ENCODE peak calls at places on chromosomes 5 and 9, in nine cellular contexts. T is aorta, D is Panc1, O is DND-41, A is neural progenitor cell, Q is fibroblast of lung, G is upper lobe of right lung, R is lower lobe of right lung, U is GM23338. S is an unnamed sample.

GRCh38 chr9:81408951-81409350 is 280.4 kb downstream of the TLE1 start:
- DNase-seq in T (no peak), D (no peak), O (no peak), A (no peak), Q (no peak), G (no peak), R (no peak), U (no peak), S (no peak)

GRCh38 chr5:159734366-159734765 is 181.9 kb upstream of the ADRA1B start:
- DNase-seq in T (no peak), D (no peak), O (peak; percentile 78), A (no peak), Q (no peak), G (no peak), R (no peak), U (no peak), S (no peak)

GRCh38 chr5:36640949-36641348 is 34.5 kb downstream of the SLC1A3 start:
- DNase-seq in T (no peak), D (no peak), O (no peak), A (no peak), Q (peak; percentile 59), G (no peak), R (no peak), U (no peak), S (no peak)

GRCh38 chr5:113087994-113088519 is 111.5 kb downstream of the DCP2 start:
- DNase-seq in T (no peak), D (no peak), O (no peak), A (no peak), Q (peak; percentile 34), G (no peak), R (no peak), U (no peak), S (no peak)

GRCh38 chr9:35516481-35516880 is 26.6 kb downstream of the RUSC2 start:
- DNase-seq in T (no peak), D (no peak), O (no peak), A (peak; percentile 18), Q (peak; percentile 50), G (no peak), R (no peak), U (peak; percentile 22), S (no peak)

GRCh38 chr9:4774209-4774608 is 18.5 kb upstream of the RCL1 start:
- DNase-seq in T (no peak), D (no peak), O (no peak), A (no peak), Q (peak; percentile 43), G (no peak), R (no peak), U (no peak), S (no peak)

GRCh38 chr9:34710023-34710422 is at the start of gene CCL21:
- DNase-seq in T (no peak), D (no peak), O (no peak), A (no peak), Q (peak; percentile 3), G (no peak), R (no peak), U (no peak), S (no peak)

GRCh38 chr9:126531035-126531571 is 82.6 kb upstream of the LMX1B start:
- DNase-seq in T (peak; percentile 15), D (no peak), O (no peak), A (no peak), Q (no peak), G (no peak), R (peak; percentile 20), U (no peak), S (no peak)

GRCh38 chr5:172905346-172905756 is 53.9 kb upstream of the RPL26L1 start:
- DNase-seq in T (no peak), D (no peak), O (no peak), A (no peak), Q (no peak), G (no peak), R (no peak), U (no peak), S (no peak)

GRCh38 chr9:893843-894420 is 52.4 kb downstream of the DMRT1 start:
- DNase-seq in T (no peak), D (peak; percentile 38), O (peak; percentile 42), A (peak; percentile 76), Q (peak; percentile 52), G (no peak), R (peak; percentile 56), U (peak; percentile 81), S (peak; percentile 78)

GRCh38 chr9:112864982-112865381 is 25.7 kb downstream of the SLC46A2 start:
- DNase-seq in T (no peak), D (no peak), O (no peak), A (no peak), Q (no peak), G (no peak), R (no peak), U (no peak), S (no peak)

GRCh38 chr5:72268753-72269410 is 51.2 kb downstream of the MRPS27 start:
- DNase-seq in T (no peak), D (no peak), O (peak; percentile 41), A (peak; percentile 72), Q (peak; percentile 48), G (no peak), R (no peak), U (peak; percentile 85), S (peak; percentile 40)

GRCh38 chr5:53463909-53464621 is 16.4 kb upstream of the FST start:
- DNase-seq in T (no peak), D (no peak), O (peak; percentile 7), A (no peak), Q (no peak), G (no peak), R (no peak), U (no peak), S (no peak)

GRCh38 chr9:85599540-85600140 is 142.1 kb downstream of the AGTPBP1 start:
- DNase-seq in T (no peak), D (no peak), O (no peak), A (no peak), Q (no peak), G (no peak), R (no peak), U (no peak), S (no peak)

GRCh38 chr9:88737876-88738275 is 202.9 kb downstream of the NXNL2 start:
- DNase-seq in T (no peak), D (no peak), O (no peak), A (no peak), Q (peak; percentile 54), G (no peak), R (no peak), U (no peak), S (no peak)

DNA sequence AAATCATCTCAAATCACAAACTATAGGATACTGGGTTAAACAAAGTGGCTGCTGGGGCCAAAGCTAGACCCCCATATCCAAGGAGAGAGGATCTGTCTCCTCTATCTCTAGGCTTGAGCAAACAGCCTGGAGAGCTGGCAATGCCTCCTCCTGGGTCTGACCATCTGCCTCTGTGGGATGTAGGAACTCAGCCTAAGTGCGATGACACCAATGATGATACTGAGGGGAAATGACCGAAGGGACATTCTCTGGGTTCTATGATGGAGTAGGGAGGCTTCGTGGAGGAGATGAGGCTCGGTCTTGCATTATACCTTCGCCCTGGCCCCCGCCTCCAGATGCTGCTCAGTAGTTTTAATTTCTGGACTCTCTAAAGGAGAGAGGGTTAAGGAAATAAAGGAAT is 9.3 kb upstream of the SPATA24 start:
- DNase-seq in T (no peak), D (no peak), O (no peak), A (no peak), Q (no peak), G (no peak), R (no peak), U (no peak), S (no peak)
- H3K4me3 ChIP-seq in T (no peak overlapping the region), D (no peak overlapping the region), O (no peak overlapping the region), A (no peak overlapping the region), Q (no peak overlapping the region), G (no peak overlapping the region), R (no peak overlapping the region), U (no peak overlapping the region), S (no peak overlapping the region)

DNA sequence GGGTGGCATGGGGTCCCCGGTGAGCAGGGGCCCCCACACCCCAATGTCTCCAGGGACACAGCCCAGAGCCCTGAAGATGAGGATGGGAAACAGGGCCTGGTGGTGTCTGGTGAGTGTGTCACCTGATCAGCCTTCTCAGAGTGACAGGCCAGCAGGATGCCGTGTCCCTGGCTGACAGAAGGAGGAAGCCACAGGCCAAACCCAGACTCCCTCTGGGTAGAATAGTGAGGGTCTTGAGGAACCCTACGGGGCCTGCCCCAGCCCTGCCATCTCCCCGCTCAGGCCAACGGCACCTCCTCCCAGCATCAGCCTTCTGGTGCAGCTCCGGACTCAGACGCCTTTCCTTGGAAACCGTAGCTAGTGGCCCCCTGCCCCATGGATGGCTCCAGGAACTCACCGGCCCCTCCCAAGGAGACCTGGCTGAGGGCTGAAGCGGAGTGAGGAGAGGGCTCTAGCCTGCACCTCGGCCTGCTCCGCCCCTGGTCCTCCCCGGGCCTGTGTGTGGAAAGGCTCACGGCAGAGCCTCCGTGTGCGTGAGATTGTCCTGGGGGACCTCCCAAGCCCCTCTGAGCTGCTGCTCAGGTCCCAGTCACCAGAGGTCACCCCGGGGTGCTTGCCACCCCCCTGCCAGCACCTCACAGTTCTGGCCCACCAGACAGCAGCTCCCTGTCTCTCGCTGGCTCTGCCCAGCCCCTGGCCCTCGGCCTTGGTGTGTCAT is 6.0 kb downstream of the RALGDS start:
- DNase-seq in T (peak; percentile 74), D (no peak), O (no peak), A (no peak), Q (no peak), G (peak; percentile 63), R (peak; percentile 53), U (no peak), S (no peak)
- H3K4me3 ChIP-seq in T (no peak overlapping the region), D (no peak overlapping the region), O (no peak overlapping the region), A (no peak overlapping the region), Q (no peak overlapping the region), G (no peak overlapping the region), R (no peak overlapping the region), U (no peak overlapping the region), S (no peak overlapping the region)

DNA sequence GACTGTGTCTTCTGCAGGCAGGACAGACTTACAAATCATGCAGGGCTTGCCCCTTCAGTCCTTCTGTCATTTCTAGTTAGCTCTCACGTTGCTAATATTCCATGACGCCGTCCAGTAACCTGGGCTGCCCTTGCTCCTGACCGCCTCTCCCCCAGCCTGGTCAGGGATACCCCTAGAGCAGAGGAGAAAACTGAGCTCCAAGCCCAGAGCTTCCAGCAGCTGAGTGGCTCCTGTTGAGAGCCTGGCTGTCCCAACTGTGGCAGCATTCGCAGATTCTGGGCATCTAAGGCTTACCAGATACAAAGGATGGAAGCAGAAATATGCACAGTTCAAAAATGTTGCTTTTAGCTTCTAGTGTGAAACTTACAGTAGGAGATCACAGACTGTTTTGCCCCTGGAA is 185.2 kb downstream of the CD180 start:
- DNase-seq in T (no peak), D (no peak), O (no peak), A (no peak), Q (no peak), G (no peak), R (no peak), U (no peak), S (no peak)
- H3K4me3 ChIP-seq in T (no peak overlapping the region), D (no peak overlapping the region), O (no peak overlapping the region), A (no peak overlapping the region), Q (no peak overlapping the region), G (no peak overlapping the region), R (no peak overlapping the region), U (no peak overlapping the region), S (no peak overlapping the region)

DNA sequence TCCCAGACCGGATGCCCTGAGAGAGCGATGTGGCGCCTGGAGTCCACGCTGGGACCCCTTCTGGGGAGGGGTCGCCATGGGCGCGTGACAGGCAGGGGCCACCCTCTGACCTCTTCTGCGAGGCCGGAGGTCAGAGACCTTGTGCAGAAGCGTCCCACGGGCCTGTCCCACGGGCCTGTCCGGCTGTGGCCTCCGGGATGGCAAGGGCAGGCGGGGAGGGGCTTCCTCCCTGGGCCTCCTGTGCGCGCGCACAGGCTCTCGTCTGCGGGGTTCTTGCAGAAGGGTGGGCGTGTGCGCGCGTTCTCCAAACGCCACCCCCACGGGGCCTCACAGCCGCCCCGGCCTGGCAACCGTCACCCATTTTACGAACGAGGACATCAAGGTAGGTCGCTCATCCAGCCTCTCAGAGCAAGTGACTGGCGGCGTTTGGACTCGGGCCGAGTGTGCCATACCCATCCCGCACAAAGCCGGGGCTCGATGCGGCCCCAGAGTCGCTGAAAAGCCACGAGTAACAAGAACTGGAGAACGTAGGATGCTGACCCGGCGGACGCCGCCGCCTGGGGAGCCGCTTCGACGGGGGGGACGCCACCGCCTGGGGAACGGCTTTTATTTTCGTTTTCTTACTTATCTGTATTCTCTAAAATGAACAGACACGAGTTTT is 897 bp downstream of the AHRR start:
- DNase-seq in T (no peak), D (no peak), O (no peak), A (no peak), Q (peak; percentile 23), G (peak; percentile 69), R (no peak), U (peak; percentile 59), S (peak; percentile 86)
- H3K4me3 ChIP-seq in T (peak overlapping the region; percentile 34), D (peak overlapping the region; percentile 66), O (no peak overlapping the region), A (peak overlapping the region; percentile 75), Q (peak overlapping the region; percentile 55), G (peak overlapping the region; percentile 62), R (peak overlapping the region; percentile 68), U (peak overlapping the region; percentile 75), S (peak overlapping the region; percentile 51)

S was measured in H7.